ENCODE peak calls at places on chromosomes 6 and 20, in six cellular contexts. One of them, this sample, is unnamed.

GRCh38 chr6:16007146-16007545 is 121.7 kb upstream of the MYLIP start:
- DNase-seq in CD8-positive, alpha-beta T cell: no peak
- DNase-seq in left lung: no peak
- DNase-seq in endothelial cell of umbilical vein: no peak
- DNase-seq in A549: no peak
- DNase-seq in HFF-Myc: no peak
- DNase-seq in this sample: no peak

GRCh38 chr6:14964486-14964885 is 281.4 kb upstream of the JARID2 start:
- DNase-seq in CD8-positive, alpha-beta T cell: no peak
- DNase-seq in left lung: no peak
- DNase-seq in endothelial cell of umbilical vein: no peak
- DNase-seq in A549: no peak
- DNase-seq in HFF-Myc: no peak
- DNase-seq in this sample: no peak

GRCh38 chr6:15922510-15923307 is 206.2 kb upstream of the MYLIP start:
- DNase-seq in CD8-positive, alpha-beta T cell: no peak
- DNase-seq in left lung: no peak
- DNase-seq in endothelial cell of umbilical vein: peak; percentile 99
- DNase-seq in A549: no peak
- DNase-seq in HFF-Myc: peak; percentile 96
- DNase-seq in this sample: peak; percentile 26

GRCh38 chr20:9374068-9374467 is 140.3 kb upstream of the LAMP5 start:
- DNase-seq in CD8-positive, alpha-beta T cell: no peak
- DNase-seq in left lung: no peak
- DNase-seq in endothelial cell of umbilical vein: no peak
- DNase-seq in A549: no peak
- DNase-seq in HFF-Myc: no peak
- DNase-seq in this sample: peak; percentile 13

GRCh38 chr20:61697666-61698597 is 367.7 kb downstream of the TAF4 start:
- DNase-seq in CD8-positive, alpha-beta T cell: no peak
- DNase-seq in left lung: no peak
- DNase-seq in endothelial cell of umbilical vein: no peak
- DNase-seq in A549: no peak
- DNase-seq in HFF-Myc: no peak
- DNase-seq in this sample: no peak

GRCh38 chr6:36052092-36052491 is 24.5 kb downstream of the MAPK14 start:
- DNase-seq in CD8-positive, alpha-beta T cell: no peak
- DNase-seq in left lung: no peak
- DNase-seq in endothelial cell of umbilical vein: no peak
- DNase-seq in A549: no peak
- DNase-seq in HFF-Myc: no peak
- DNase-seq in this sample: no peak

GRCh38 chr6:30091577-30092381 is 16.2 kb upstream of the RNF39 start:
- DNase-seq in CD8-positive, alpha-beta T cell: no peak
- DNase-seq in left lung: peak; percentile 81
- DNase-seq in endothelial cell of umbilical vein: no peak
- DNase-seq in A549: peak; percentile 48
- DNase-seq in HFF-Myc: peak; percentile 24
- DNase-seq in this sample: no peak

GRCh38 chr20:33251496-33251895 is 15.7 kb downstream of the BPIFA1 start:
- DNase-seq in CD8-positive, alpha-beta T cell: no peak
- DNase-seq in left lung: no peak
- DNase-seq in endothelial cell of umbilical vein: no peak
- DNase-seq in A549: no peak
- DNase-seq in HFF-Myc: no peak
- DNase-seq in this sample: no peak

GRCh38 chr6:109002100-109002697 is 92.4 kb downstream of the SESN1 start:
- DNase-seq in CD8-positive, alpha-beta T cell: no peak
- DNase-seq in left lung: no peak
- DNase-seq in endothelial cell of umbilical vein: no peak
- DNase-seq in A549: no peak
- DNase-seq in HFF-Myc: no peak
- DNase-seq in this sample: no peak

GRCh38 chr6:108737594-108738546 is 110.4 kb upstream of the ARMC2 start:
- DNase-seq in CD8-positive, alpha-beta T cell: no peak
- DNase-seq in left lung: no peak
- DNase-seq in endothelial cell of umbilical vein: peak; percentile 82
- DNase-seq in A549: peak; percentile 59
- DNase-seq in HFF-Myc: peak; percentile 86
- DNase-seq in this sample: peak; percentile 55

DNA sequence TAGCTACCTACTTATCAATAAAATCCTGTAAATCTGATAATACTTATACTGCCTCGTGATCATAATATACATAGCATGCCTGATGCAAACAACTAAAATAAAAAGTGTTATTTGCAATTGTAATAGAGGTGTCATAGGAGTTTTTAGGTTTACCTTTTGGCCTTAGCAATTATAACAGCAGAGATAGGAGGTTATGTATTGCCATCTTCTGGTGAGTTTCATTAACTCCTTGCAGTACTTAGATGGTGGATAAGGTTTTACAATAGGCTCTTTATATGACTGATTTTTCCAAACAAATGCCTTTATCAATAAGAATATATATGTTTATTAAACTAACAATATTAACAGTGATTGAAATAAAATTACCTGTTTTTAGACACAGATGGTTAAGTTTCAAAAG is 27.8 kb upstream of the MYCT1 start:
- DNase-seq in CD8-positive, alpha-beta T cell: no peak
- DNase-seq in left lung: no peak
- DNase-seq in endothelial cell of umbilical vein: peak; percentile 67
- DNase-seq in A549: peak; percentile 29
- DNase-seq in HFF-Myc: peak; percentile 2
- DNase-seq in this sample: peak; percentile 18
- TF ChIP-seq CTCF in CD8-positive, alpha-beta T cell: no peak
- TF ChIP-seq CTCF in left lung: no peak
- TF ChIP-seq CTCF in endothelial cell of umbilical vein: peak; percentile 8
- TF ChIP-seq CTCF in A549: peak; percentile 63
- TF ChIP-seq CTCF in HFF-Myc: no peak
- TF ChIP-seq CTCF in this sample: peak; percentile 13

GRCh38 chr6:170159040-170159965 is 131.6 kb downstream of the DLL1 start:
- DNase-seq in CD8-positive, alpha-beta T cell: no peak
- DNase-seq in left lung: peak; percentile 80
- DNase-seq in endothelial cell of umbilical vein: no peak
- DNase-seq in A549: no peak
- DNase-seq in HFF-Myc: no peak
- DNase-seq in this sample: no peak
- H3K4me3 ChIP-seq in CD8-positive, alpha-beta T cell: no peak overlapping the region
- H3K4me3 ChIP-seq in left lung: no peak overlapping the region
- H3K4me3 ChIP-seq in endothelial cell of umbilical vein: no peak overlapping the region
- H3K4me3 ChIP-seq in A549: no peak overlapping the region
- H3K4me3 ChIP-seq in HFF-Myc: no peak overlapping the region
- H3K4me3 ChIP-seq in this sample: no peak overlapping the region

DNA sequence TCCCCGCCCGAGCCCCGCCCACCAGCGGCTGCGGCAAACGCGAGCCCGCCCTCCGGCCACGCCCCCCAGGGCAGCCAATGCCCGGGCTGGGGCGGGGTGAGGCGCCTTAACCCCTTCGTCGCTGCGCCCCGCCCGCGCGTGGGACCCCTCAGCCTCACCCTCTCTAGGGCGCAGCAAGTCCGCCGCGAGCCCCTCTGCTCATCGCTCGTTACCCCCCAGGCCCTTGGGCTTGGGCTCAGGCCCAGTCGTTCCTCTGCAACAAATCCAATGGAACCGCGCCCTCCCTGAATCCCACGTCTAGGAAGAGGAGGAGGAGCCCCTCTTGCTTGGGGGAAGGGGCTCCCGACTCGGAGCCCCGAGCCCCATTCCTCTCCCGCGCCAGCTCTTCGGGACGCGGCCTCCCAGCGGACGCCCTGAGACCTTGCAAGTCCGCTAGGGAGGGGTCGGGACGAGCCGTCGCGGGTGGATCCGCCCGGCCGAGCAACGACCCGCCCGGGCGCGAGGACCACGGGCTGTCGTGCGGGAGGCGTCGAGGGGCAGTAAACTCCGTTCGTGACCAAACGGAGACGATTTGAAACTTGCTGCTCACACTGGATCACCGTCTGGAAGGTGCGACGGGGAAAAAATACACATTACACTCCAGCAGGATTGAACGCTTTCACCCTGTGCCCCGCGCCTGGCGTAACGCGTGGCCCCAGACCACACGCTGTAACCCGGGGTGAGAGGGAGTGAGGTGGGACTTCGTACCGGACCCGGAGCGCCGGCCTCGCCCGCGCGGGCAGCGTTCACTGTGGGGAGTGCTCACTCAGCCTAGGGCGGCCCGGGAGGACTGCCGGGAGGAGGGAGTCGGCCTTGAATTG is 463 bp upstream of the LZTS3 start:
- DNase-seq in CD8-positive, alpha-beta T cell: peak; percentile 92
- DNase-seq in left lung: peak; percentile 97
- DNase-seq in endothelial cell of umbilical vein: peak; percentile 81
- DNase-seq in A549: peak; percentile 78
- DNase-seq in HFF-Myc: no peak
- DNase-seq in this sample: peak; percentile 29
- TF ChIP-seq CTCF in CD8-positive, alpha-beta T cell: no peak
- TF ChIP-seq CTCF in left lung: no peak
- TF ChIP-seq CTCF in endothelial cell of umbilical vein: no peak
- TF ChIP-seq CTCF in A549: no peak
- TF ChIP-seq CTCF in HFF-Myc: no peak
- TF ChIP-seq CTCF in this sample: peak; percentile 24

DNA sequence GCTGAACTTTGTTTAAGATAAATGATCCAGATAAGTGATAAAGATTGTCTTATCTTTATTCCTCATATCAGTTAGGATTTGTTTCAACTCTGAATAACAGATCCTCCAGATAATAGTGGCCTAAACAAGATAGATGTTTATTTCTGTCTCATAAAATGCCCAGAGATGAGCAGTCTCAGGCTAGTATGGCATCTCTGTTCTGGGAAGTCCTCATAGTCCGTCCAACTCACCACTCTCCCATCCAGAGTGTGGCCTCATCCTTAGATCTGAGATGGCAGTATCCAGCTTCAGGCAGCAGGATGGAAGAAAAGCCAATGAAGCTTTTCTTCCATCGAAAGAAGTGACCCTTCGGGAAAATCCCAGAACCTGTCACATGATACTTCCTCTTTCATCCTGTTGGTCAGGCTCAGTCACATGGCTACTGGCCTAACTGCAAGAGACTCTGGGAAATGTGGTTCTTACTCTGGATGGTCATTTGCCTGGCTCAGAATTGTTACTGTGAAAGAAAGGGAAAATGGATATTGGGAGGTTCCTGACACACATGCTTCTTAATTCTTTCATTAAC is 29.4 kb upstream of the TAGAP start:
- DNase-seq in CD8-positive, alpha-beta T cell: no peak
- DNase-seq in left lung: no peak
- DNase-seq in endothelial cell of umbilical vein: peak; percentile 35
- DNase-seq in A549: peak; percentile 51
- DNase-seq in HFF-Myc: no peak
- DNase-seq in this sample: peak; percentile 9
- H3K4me3 ChIP-seq in CD8-positive, alpha-beta T cell: no peak overlapping the region
- H3K4me3 ChIP-seq in left lung: no peak overlapping the region
- H3K4me3 ChIP-seq in endothelial cell of umbilical vein: no peak overlapping the region
- H3K4me3 ChIP-seq in A549: peak overlapping the region; percentile 31
- H3K4me3 ChIP-seq in HFF-Myc: peak overlapping the region; percentile 19
- H3K4me3 ChIP-seq in this sample: peak overlapping the region; percentile 17

This sample was measured in astrocyte of the cerebellum.